ENCODE peak calls at places on chromosomes 13 and 19, in seven cellular contexts. V is progenitor cell of endocrine pancreas, T is psoas muscle, K is nephron progenitor cell, N is epithelial cell of esophagus, M is glutamatergic neuron, F is heart left ventricle. R is an unnamed sample.

GRCh38 chr13:69363360-69363759 is 744.3 kb upstream of the ATXN8OS start:
- DNase-seq in N (no peak), K (no peak), F (no peak), M (no peak), V (no peak), T (no peak), R (no peak)

GRCh38 chr19:30692517-30692870 is 320.3 kb downstream of the ZNF536 start:
- DNase-seq in K (no peak), M (no peak), T (no peak), F (no peak), N (no peak), V (no peak), R (no peak)

GRCh38 chr13:43235028-43235427 is 211.6 kb downstream of the DNAJC15 start:
- DNase-seq in V (no peak), M (no peak), K (no peak), F (no peak), N (no peak), T (no peak), R (no peak)

GRCh38 chr13:80363890-80364503 is 23.1 kb upstream of the SPRY2 start:
- DNase-seq in V (no peak), K (no peak), T (no peak), F (no peak), N (peak; percentile 30), M (no peak), R (no peak)

GRCh38 chr19:16016226-16017137 is 59.8 kb upstream of the TPM4 start:
- DNase-seq in V (no peak), T (no peak), K (no peak), F (no peak), M (no peak), N (no peak), R (no peak)

GRCh38 chr13:65889368-65889767 is 1340.8 kb downstream of the PCDH9 start:
- DNase-seq in K (no peak), N (no peak), F (no peak), V (no peak), M (no peak), T (no peak), R (no peak)

GRCh38 chr13:32840840-32841713 is 175.1 kb upstream of the KL start:
- DNase-seq in V (no peak), T (no peak), N (no peak), M (no peak), F (no peak), K (no peak), R (no peak)

GRCh38 chr19:56476671-56477428 is at the start of gene ZNF667:
- DNase-seq in M (no peak), K (no peak), T (no peak), V (no peak), F (no peak), N (peak; percentile 42), R (peak; percentile 19)

GRCh38 chr13:98961204-98962105 is 16.4 kb downstream of the DOCK9 start:
- DNase-seq in F (no peak), N (peak; percentile 71), K (no peak), T (no peak), M (no peak), V (no peak), R (no peak)

GRCh38 chr19:8655340-8655709 is 24.9 kb downstream of the NFILZ start:
- DNase-seq in K (no peak), F (no peak), M (no peak), N (no peak), T (no peak), V (no peak), R (no peak)

GRCh38 chr19:5880604-5881078 is 10.3 kb upstream of the FUT5 start:
- DNase-seq in V (no peak), M (no peak), N (peak; percentile 57), K (peak; percentile 44), F (peak; percentile 81), T (peak; percentile 57), R (no peak)

GRCh38 chr19:12721656-12722565 is 1.8 kb downstream of the TNPO2 start:
- DNase-seq in F (peak; percentile 71), V (peak; percentile 65), K (peak; percentile 81), M (peak; percentile 77), T (peak; percentile 78), N (peak; percentile 63), R (no peak)

GRCh38 chr19:19460258-19460731 is 54.8 kb downstream of the GATAD2A start:
- DNase-seq in F (no peak), N (peak; percentile 53), V (no peak), M (no peak), T (no peak), K (no peak), R (no peak)

GRCh38 chr19:16342002-16342715 is 17.5 kb downstream of the KLF2 start:
- DNase-seq in K (no peak), F (no peak), N (no peak), M (no peak), T (peak; percentile 37), V (no peak), R (peak; percentile 62)

GRCh38 chr19:3577741-3578344 is 5.1 kb downstream of the HMG20B start:
- DNase-seq in K (no peak), M (peak; percentile 38), F (no peak), T (peak; percentile 31), N (no peak), V (no peak), R (no peak)

GRCh38 chr19:16048583-16048982 is 27.7 kb upstream of the TPM4 start:
- DNase-seq in K (no peak), F (no peak), M (no peak), V (no peak), N (peak; percentile 17), T (no peak), R (no peak)

GRCh38 chr19:15466851-15467733 is 2.7 kb upstream of the RASAL3 start:
- DNase-seq in V (no peak), N (peak; percentile 30), K (no peak), M (no peak), F (no peak), T (no peak), R (no peak)

GRCh38 chr19:54190942-54191670 is at the start of gene TSEN34:
- DNase-seq in V (peak; percentile 82), F (peak; percentile 94), N (peak; percentile 86), K (peak; percentile 90), M (peak; percentile 90), T (peak; percentile 86), R (peak; percentile 84)

GRCh38 chr13:83355042-83355441 is 527.2 kb downstream of the SLITRK1 start:
- DNase-seq in F (no peak), N (no peak), V (no peak), K (no peak), M (no peak), T (no peak), R (no peak)

GRCh38 chr19:18785179-18786124 is 5.7 kb downstream of the COMP start:
- DNase-seq in K (peak; percentile 97), T (peak; percentile 87), V (peak; percentile 67), M (peak; percentile 81), F (peak; percentile 87), N (peak; percentile 69), R (no peak)

GRCh38 chr19:11447347-11448262 is 12.2 kb downstream of the PRKCSH start:
- DNase-seq in K (no peak), T (no peak), V (no peak), F (no peak), M (no peak), N (no peak), R (no peak)
- TF ChIP-seq CTCF in K (no peak), T (no peak), V (no peak), F (no peak), M (no peak), N (no peak), R (no peak)

GRCh38 chr13:41973247-41973741 is 12.4 kb upstream of the VWA8 start:
- DNase-seq in K (no peak), V (no peak), M (no peak), N (no peak), T (no peak), F (no peak), R (no peak)
- TF ChIP-seq CTCF in K (no peak), V (no peak), M (no peak), N (no peak), T (peak; percentile 9), F (peak; percentile 33), R (no peak)

DNA sequence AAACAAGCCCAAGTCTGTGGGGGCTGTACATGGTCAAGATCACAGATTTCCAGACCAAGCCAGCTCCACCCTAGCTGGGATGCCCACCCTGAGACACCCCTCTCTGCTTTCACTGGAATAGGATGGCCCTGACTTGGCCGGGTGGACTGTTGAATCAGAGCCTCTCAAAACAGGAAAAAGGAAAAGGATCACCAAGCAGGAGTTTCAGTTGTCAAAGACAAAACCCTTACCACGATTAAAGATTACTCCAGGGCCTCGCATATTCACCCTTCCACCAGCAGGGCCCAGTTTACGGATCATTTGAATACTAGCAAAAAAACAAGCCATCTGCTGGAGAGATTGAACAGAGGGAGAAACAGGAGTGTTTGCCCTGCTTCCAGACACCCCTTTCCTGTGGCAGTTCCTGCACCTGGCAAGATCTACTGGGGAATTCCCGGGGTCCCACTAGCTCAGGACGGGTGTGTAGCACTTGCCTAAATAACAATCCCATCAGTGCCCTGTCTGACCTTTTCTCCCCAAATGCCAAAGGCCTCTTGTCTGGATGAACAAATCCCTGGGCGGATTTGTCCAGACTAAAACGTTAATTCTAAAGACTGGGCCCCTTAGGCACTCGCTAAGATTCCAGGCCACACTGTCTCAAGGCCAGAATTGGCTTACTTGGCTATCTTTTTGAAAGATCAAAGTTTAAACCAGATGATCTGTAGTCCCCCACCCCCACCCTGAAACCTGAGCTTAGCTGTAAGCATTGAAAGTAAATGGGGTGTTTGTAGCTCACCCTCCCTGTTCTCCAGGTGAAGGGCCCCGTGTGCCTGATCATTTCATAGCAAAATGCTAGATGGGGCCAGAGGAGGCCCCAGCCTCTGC is 38.4 kb downstream of the ACTN4 start:
- DNase-seq in T (no peak), K (no peak), F (no peak), V (no peak), M (no peak), N (peak; percentile 57), R (no peak)
- TF ChIP-seq CTCF in T (peak; percentile 51), K (peak; percentile 30), F (peak; percentile 47), V (peak; percentile 60), M (peak; percentile 40), N (peak; percentile 55), R (peak; percentile 6)

GRCh38 chr13:109998808-109999528 is 212.6 kb upstream of the IRS2 start:
- DNase-seq in M (no peak), V (no peak), F (no peak), N (peak; percentile 96), K (no peak), T (no peak), R (no peak)
- TF ChIP-seq CTCF in M (no peak), V (no peak), F (peak; percentile 6), N (no peak), K (no peak), T (no peak), R (peak; percentile 18)

GRCh38 chr13:45180303-45180702 is 20.5 kb downstream of the KCTD4 start:
- DNase-seq in N (no peak), F (no peak), K (no peak), V (no peak), M (no peak), T (no peak), R (no peak)
- TF ChIP-seq CTCF in N (no peak), F (no peak), K (no peak), V (no peak), M (no peak), T (no peak), R (no peak)

DNA sequence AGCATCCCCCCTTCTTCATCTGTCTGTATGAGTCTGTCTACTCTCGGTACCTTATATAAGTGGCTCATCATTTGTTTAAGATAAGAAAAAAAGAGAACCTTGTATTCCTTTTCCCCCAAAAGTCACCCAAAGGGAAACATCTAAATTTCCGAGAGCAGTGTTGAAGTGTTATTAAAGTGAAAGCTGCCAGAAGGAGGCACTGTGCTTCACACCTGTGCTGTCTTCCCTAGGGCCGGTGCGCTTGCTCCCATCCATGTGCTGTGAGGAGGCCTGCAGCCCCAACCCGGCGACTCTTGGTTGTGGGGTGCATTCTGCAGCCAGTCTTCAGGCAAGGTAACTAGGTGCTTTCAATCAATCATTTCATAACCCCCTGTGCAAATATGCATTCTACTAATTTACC is 97.5 kb downstream of the TNFRSF19 start:
- DNase-seq in V (no peak), F (no peak), N (no peak), M (no peak), T (no peak), K (no peak), R (no peak)
- TF ChIP-seq CTCF in V (peak; percentile 10), F (no peak), N (no peak), M (no peak), T (no peak), K (no peak), R (no peak)

R was measured in dorsolateral prefrontal cortex.